ENCODE peak calls at places on chromosomes 5 and 9, in nine cellular contexts. I, Z, O, B, L, T, C, R and V are unnamed samples.

GRCh38 chr5:84372066-84372700 is 12.5 kb downstream of the EDIL3 start:
- DNase-seq in I (no peak), Z (no peak), O (no peak), B (no peak), L (no peak), T (no peak), C (no peak), R (peak; percentile 93), V (no peak)

GRCh38 chr9:70413798-70414775 is at the start of gene KLF9:
- DNase-seq in I (peak; percentile 96), Z (peak; percentile 86), O (peak; percentile 98), B (peak; percentile 95), L (peak; percentile 92), T (peak; percentile 86), C (peak; percentile 92), R (peak; percentile 100), V (peak; percentile 98)

GRCh38 chr9:124520206-124520596 is 13.0 kb upstream of the NR5A1 start:
- DNase-seq in I (no peak), Z (no peak), O (peak; percentile 47), B (no peak), L (no peak), T (no peak), C (no peak), R (no peak), V (no peak)

GRCh38 chr9:13140843-13141592 is 138.5 kb downstream of the MPDZ start:
- DNase-seq in I (no peak), Z (no peak), O (no peak), B (no peak), L (no peak), T (no peak), C (no peak), R (peak; percentile 33), V (no peak)

GRCh38 chr5:117131876-117132275 is 557.3 kb upstream of the SEMA6A start:
- DNase-seq in I (no peak), Z (no peak), O (no peak), B (no peak), L (no peak), T (no peak), C (no peak), R (no peak), V (no peak)

GRCh38 chr9:131661954-131662621 is 77.8 kb downstream of the RAPGEF1 start:
- DNase-seq in I (no peak), Z (peak; percentile 54), O (no peak), B (no peak), L (no peak), T (no peak), C (no peak), R (no peak), V (no peak)

GRCh38 chr5:153539983-153540382 is 49.5 kb downstream of the GRIA1 start:
- DNase-seq in I (no peak), Z (no peak), O (no peak), B (no peak), L (no peak), T (no peak), C (no peak), R (no peak), V (no peak)

GRCh38 chr9:87245271-87245670 is 252.4 kb upstream of the DAPK1 start:
- DNase-seq in I (no peak), Z (no peak), O (no peak), B (no peak), L (no peak), T (no peak), C (no peak), R (no peak), V (peak; percentile 7)

GRCh38 chr5:15835514-15835913 is 335.5 kb downstream of the FBXL7 start:
- DNase-seq in I (no peak), Z (no peak), O (no peak), B (no peak), L (no peak), T (no peak), C (peak; percentile 14), R (peak; percentile 46), V (no peak)

GRCh38 chr5:13985736-13986418 is 41.4 kb upstream of the DNAH5 start:
- DNase-seq in I (peak; percentile 62), Z (no peak), O (no peak), B (no peak), L (no peak), T (no peak), C (peak; percentile 76), R (peak; percentile 95), V (no peak)

GRCh38 chr5:149358294-149358651 is 427 bp downstream of the PCYOX1L start:
- DNase-seq in I (no peak), Z (no peak), O (peak; percentile 69), B (no peak), L (peak; percentile 82), T (no peak), C (no peak), R (peak; percentile 15), V (peak; percentile 51)

GRCh38 chr9:34219421-34219820 is 40.6 kb downstream of the UBAP1 start:
- DNase-seq in I (no peak), Z (no peak), O (no peak), B (no peak), L (no peak), T (no peak), C (no peak), R (no peak), V (no peak)